ENCODE peak calls at places on chromosomes 13 and 19, in six cellular contexts. O is GM23338, Z is AG04450, R is kidney epithelial cell, D is psoas muscle, T is choroid plexus epithelial cell. N is an unnamed sample.

GRCh38 chr19:41699231-41699967 is 9.0 kb upstream of the CEACAM5 start:
- DNase-seq in O (no peak), Z (no peak), R (no peak), D (no peak), T (no peak), N (no peak)

GRCh38 chr13:73195091-73195490 is 136.3 kb downstream of the KLF5 start:
- DNase-seq in O (no peak), Z (no peak), R (no peak), D (no peak), T (no peak), N (no peak)

GRCh38 chr19:388691-389090 is 20.3 kb downstream of the C2CD4C start:
- DNase-seq in O (no peak), Z (no peak), R (no peak), D (no peak), T (no peak), N (no peak)

GRCh38 chr19:45972081-45972943 is 1.4 kb downstream of the NOVA2 start:
- DNase-seq in O (no peak), Z (no peak), R (no peak), D (no peak), T (no peak), N (no peak)

GRCh38 chr19:4284176-4284958 is 5.3 kb downstream of the SHD start:
- DNase-seq in O (peak), Z (no peak), R (no peak), D (no peak), T (peak), N (no peak)

GRCh38 chr13:76759877-76760276 is 126.3 kb downstream of the KCTD12 start:
- DNase-seq in O (no peak), Z (no peak), R (no peak), D (no peak), T (peak), N (no peak)

GRCh38 chr13:102657630-102658029 is 37.2 kb downstream of the METTL21C start:
- DNase-seq in O (no peak), Z (no peak), R (no peak), D (no peak), T (peak), N (no peak)

GRCh38 chr13:48945626-48946025 is 30.1 kb upstream of the FNDC3A start:
- DNase-seq in O (no peak), Z (no peak), R (no peak), D (no peak), T (no peak), N (no peak)

GRCh38 chr13:60012503-60012902 is 151.2 kb downstream of the DIAPH3 start:
- DNase-seq in O (no peak), Z (no peak), R (peak), D (no peak), T (no peak), N (no peak)

GRCh38 chr19:46862974-46863632 is 2.3 kb downstream of the ARHGAP35 start:
- DNase-seq in O (peak), Z (no peak), R (no peak), D (no peak), T (no peak), N (no peak)

GRCh38 chr19:46118136-46118535 is 6.4 kb downstream of the IGFL3 start:
- DNase-seq in O (no peak), Z (no peak), R (no peak), D (no peak), T (no peak), N (no peak)

GRCh38 chr13:94480672-94481145 is 1.2 kb upstream of the DCT start:
- DNase-seq in O (no peak), Z (no peak), R (peak), D (peak), T (peak), N (peak)

GRCh38 chr19:16198363-16198636 is 589 bp downstream of the AP1M1 start:
- DNase-seq in O (no peak), Z (no peak), R (no peak), D (no peak), T (no peak), N (no peak)

GRCh38 chr13:80132741-80133601 is 208.0 kb downstream of the SPRY2 start:
- DNase-seq in O (peak), Z (no peak), R (no peak), D (peak), T (peak), N (peak)
- H3K4me3 ChIP-seq in O (no peak), Z (peak), R (peak), D (peak), T (peak), N (peak)

GRCh38 chr13:114131581-114132418 is 623 bp downstream of the RASA3 start:
- DNase-seq in O (peak), Z (no peak), R (no peak), D (no peak), T (peak), N (no peak)
- H3K4me3 ChIP-seq in O (peak), Z (peak), R (peak), D (peak), T (peak), N (peak)

GRCh38 chr13:30685987-30686386 is 49.4 kb upstream of the ALOX5AP start:
- DNase-seq in O (no peak), Z (no peak), R (no peak), D (no peak), T (no peak), N (no peak)

GRCh38 chr13:30685320-30685859 is 50.0 kb upstream of the ALOX5AP start:
- DNase-seq in O (no peak), Z (no peak), R (no peak), D (no peak), T (no peak), N (no peak)

GRCh38 chr13:30692108-30692507 is 43.2 kb upstream of the ALOX5AP start:
- DNase-seq in O (no peak), Z (no peak), R (no peak), D (no peak), T (peak), N (no peak)

GRCh38 chr13:30690282-30691188 is 44.8 kb upstream of the ALOX5AP start:
- DNase-seq in O (no peak), Z (peak), R (peak), D (peak), T (peak), N (peak)

GRCh38 chr13:30689752-30690151 is 45.6 kb upstream of the ALOX5AP start:
- DNase-seq in O (no peak), Z (no peak), R (no peak), D (no peak), T (no peak), N (no peak)
- H3K4me3 ChIP-seq in O (no peak), Z (no peak), R (no peak), D (peak), T (no peak), N (peak)

DNA sequence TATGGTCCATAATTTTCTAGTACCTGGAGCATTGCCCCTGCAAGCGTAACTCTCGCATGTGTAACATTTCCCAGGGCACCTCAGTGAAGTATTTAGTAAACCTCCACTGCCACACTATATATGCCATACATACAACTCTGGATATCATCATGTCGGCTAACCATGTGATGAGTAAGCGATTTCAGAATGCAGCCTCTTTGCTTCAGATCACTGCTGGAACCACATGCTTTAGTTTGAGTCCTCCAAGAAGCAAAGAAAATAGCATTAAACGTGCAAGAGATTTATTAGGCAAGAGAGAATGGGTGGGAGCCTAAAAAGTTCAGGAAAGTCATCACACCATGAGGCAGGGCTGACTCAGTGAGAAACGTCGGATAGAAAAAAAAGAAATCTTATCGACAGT is 635.6 kb upstream of the SLITRK5 start:
- DNase-seq in O (no peak), Z (no peak), R (no peak), D (no peak), T (no peak), N (no peak)
- H3K4me3 ChIP-seq in O (no peak), Z (no peak), R (no peak), D (no peak), T (no peak), N (no peak)

GRCh38 chr19:20662421-20663105 is 1.2 kb upstream of the ZNF626 start:
- DNase-seq in O (no peak), Z (no peak), R (no peak), D (no peak), T (no peak), N (no peak)

GRCh38 chr19:20660473-20660872 is 898 bp downstream of the ZNF626 start:
- DNase-seq in O (peak), Z (no peak), R (no peak), D (no peak), T (no peak), N (no peak)

GRCh38 chr19:20667281-20667680 is 5.9 kb upstream of the ZNF626 start:
- DNase-seq in O (no peak), Z (no peak), R (no peak), D (no peak), T (no peak), N (no peak)

GRCh38 chr19:20664917-20665781 is 3.8 kb upstream of the ZNF626 start:
- DNase-seq in O (peak), Z (no peak), R (no peak), D (peak), T (peak), N (no peak)

GRCh38 chr19:20661150-20661819 is at the start of gene ZNF626:
- DNase-seq in O (peak), Z (peak), R (peak), D (peak), T (peak), N (peak)
- H3K4me3 ChIP-seq in O (peak), Z (peak), R (peak), D (peak), T (peak), N (peak)

GRCh38 chr13:29624997-29625396 is 29.5 kb upstream of the SLC7A1 start:
- DNase-seq in O (no peak), Z (no peak), R (no peak), D (no peak), T (no peak), N (no peak)

GRCh38 chr13:29621841-29622240 is 26.4 kb upstream of the SLC7A1 start:
- DNase-seq in O (no peak), Z (no peak), R (no peak), D (no peak), T (no peak), N (no peak)

GRCh38 chr13:29619995-29620394 is 24.5 kb upstream of the SLC7A1 start:
- DNase-seq in O (no peak), Z (no peak), R (no peak), D (no peak), T (peak), N (no peak)

GRCh38 chr13:29621401-29621800 is 25.9 kb upstream of the SLC7A1 start:
- DNase-seq in O (no peak), Z (no peak), R (no peak), D (no peak), T (peak), N (peak)
- H3K4me3 ChIP-seq in O (no peak), Z (no peak), R (no peak), D (no peak), T (no peak), N (no peak)